ENCODE peak calls at places on chromosome 7, in seven cellular contexts. One of them, this sample, is unnamed.

GRCh38 chr7:55078465-55079372 is 59.9 kb downstream of the EGFR start:
- DNase-seq in Caki2: peak; percentile 90
- DNase-seq in NCI-H2029: no peak
- DNase-seq in HuH-7.5: peak; percentile 89
- DNase-seq in left cardiac atrium: no peak
- DNase-seq in neuronal stem cell: no peak
- DNase-seq in ELR: no peak
- DNase-seq in this sample: peak; percentile 42

GRCh38 chr7:127404282-127405049 is 12.0 kb upstream of the ZNF800 start:
- DNase-seq in Caki2: no peak
- DNase-seq in NCI-H2029: no peak
- DNase-seq in HuH-7.5: no peak
- DNase-seq in left cardiac atrium: no peak
- DNase-seq in neuronal stem cell: no peak
- DNase-seq in ELR: no peak
- DNase-seq in this sample: no peak

GRCh38 chr7:22653981-22654380 is 73.0 kb upstream of the IL6 start:
- DNase-seq in Caki2: no peak
- DNase-seq in NCI-H2029: peak; percentile 25
- DNase-seq in HuH-7.5: no peak
- DNase-seq in left cardiac atrium: no peak
- DNase-seq in neuronal stem cell: no peak
- DNase-seq in ELR: no peak
- DNase-seq in this sample: no peak

GRCh38 chr7:141416691-141417268 is 134.4 kb upstream of the AGK start:
- DNase-seq in Caki2: no peak
- DNase-seq in NCI-H2029: peak; percentile 97
- DNase-seq in HuH-7.5: no peak
- DNase-seq in left cardiac atrium: no peak
- DNase-seq in neuronal stem cell: no peak
- DNase-seq in ELR: no peak
- DNase-seq in this sample: no peak

GRCh38 chr7:99631311-99632109 is 14.8 kb downstream of the ZSCAN25 start:
- DNase-seq in Caki2: peak; percentile 28
- DNase-seq in NCI-H2029: no peak
- DNase-seq in HuH-7.5: peak; percentile 59
- DNase-seq in left cardiac atrium: no peak
- DNase-seq in neuronal stem cell: no peak
- DNase-seq in ELR: peak; percentile 16
- DNase-seq in this sample: peak; percentile 47

GRCh38 chr7:45203947-45204445 is 46.4 kb downstream of the RAMP3 start:
- DNase-seq in Caki2: no peak
- DNase-seq in NCI-H2029: no peak
- DNase-seq in HuH-7.5: no peak
- DNase-seq in left cardiac atrium: no peak
- DNase-seq in neuronal stem cell: no peak
- DNase-seq in ELR: peak; percentile 15
- DNase-seq in this sample: no peak

GRCh38 chr7:120070201-120070600 is 202.8 kb upstream of the KCND2 start:
- DNase-seq in Caki2: no peak
- DNase-seq in NCI-H2029: no peak
- DNase-seq in HuH-7.5: no peak
- DNase-seq in left cardiac atrium: no peak
- DNase-seq in neuronal stem cell: no peak
- DNase-seq in ELR: no peak
- DNase-seq in this sample: no peak

GRCh38 chr7:114243646-114244045 is 171.0 kb upstream of the FOXP2 start:
- DNase-seq in Caki2: peak; percentile 76
- DNase-seq in NCI-H2029: no peak
- DNase-seq in HuH-7.5: no peak
- DNase-seq in left cardiac atrium: no peak
- DNase-seq in neuronal stem cell: no peak
- DNase-seq in ELR: no peak
- DNase-seq in this sample: no peak

GRCh38 chr7:113015038-113015645 is 71.5 kb downstream of the GPR85 start:
- DNase-seq in Caki2: peak; percentile 16
- DNase-seq in NCI-H2029: peak; percentile 3
- DNase-seq in HuH-7.5: peak; percentile 26
- DNase-seq in left cardiac atrium: no peak
- DNase-seq in neuronal stem cell: no peak
- DNase-seq in ELR: peak; percentile 66
- DNase-seq in this sample: no peak

GRCh38 chr7:143391462-143392404 is 10.6 kb downstream of the ZYX start:
- DNase-seq in Caki2: no peak
- DNase-seq in NCI-H2029: no peak
- DNase-seq in HuH-7.5: no peak
- DNase-seq in left cardiac atrium: peak; percentile 83
- DNase-seq in neuronal stem cell: no peak
- DNase-seq in ELR: peak; percentile 56
- DNase-seq in this sample: peak; percentile 80

GRCh38 chr7:129875745-129876411 is 76.9 kb downstream of the UBE2H start:
- DNase-seq in Caki2: no peak
- DNase-seq in NCI-H2029: no peak
- DNase-seq in HuH-7.5: no peak
- DNase-seq in left cardiac atrium: no peak
- DNase-seq in neuronal stem cell: no peak
- DNase-seq in ELR: peak; percentile 66
- DNase-seq in this sample: no peak

GRCh38 chr7:1979591-1980560 is 252.9 kb downstream of the MAD1L1 start:
- DNase-seq in Caki2: no peak
- DNase-seq in NCI-H2029: no peak
- DNase-seq in HuH-7.5: no peak
- DNase-seq in left cardiac atrium: peak; percentile 13
- DNase-seq in neuronal stem cell: no peak
- DNase-seq in ELR: no peak
- DNase-seq in this sample: peak; percentile 21

GRCh38 chr7:82548141-82548688 is 104.6 kb upstream of the CACNA2D1 start:
- DNase-seq in Caki2: no peak
- DNase-seq in NCI-H2029: no peak
- DNase-seq in HuH-7.5: no peak
- DNase-seq in left cardiac atrium: no peak
- DNase-seq in neuronal stem cell: no peak
- DNase-seq in ELR: no peak
- DNase-seq in this sample: no peak

GRCh38 chr7:15977663-15978062 is 291.2 kb upstream of the MEOX2 start:
- DNase-seq in Caki2: no peak
- DNase-seq in NCI-H2029: no peak
- DNase-seq in HuH-7.5: no peak
- DNase-seq in left cardiac atrium: no peak
- DNase-seq in neuronal stem cell: no peak
- DNase-seq in ELR: peak; percentile 83
- DNase-seq in this sample: no peak

GRCh38 chr7:48411619-48412018 is 240.4 kb downstream of the ABCA13 start:
- DNase-seq in Caki2: no peak
- DNase-seq in NCI-H2029: no peak
- DNase-seq in HuH-7.5: no peak
- DNase-seq in left cardiac atrium: no peak
- DNase-seq in neuronal stem cell: no peak
- DNase-seq in ELR: no peak
- DNase-seq in this sample: no peak

GRCh38 chr7:12941512-12941911 is 254.1 kb downstream of the ARL4A start:
- DNase-seq in Caki2: no peak
- DNase-seq in NCI-H2029: no peak
- DNase-seq in HuH-7.5: peak; percentile 21
- DNase-seq in left cardiac atrium: no peak
- DNase-seq in neuronal stem cell: no peak
- DNase-seq in ELR: no peak
- DNase-seq in this sample: no peak

GRCh38 chr7:37000514-37000913 is 276.2 kb upstream of the AOAH start:
- DNase-seq in Caki2: no peak
- DNase-seq in NCI-H2029: no peak
- DNase-seq in HuH-7.5: no peak
- DNase-seq in left cardiac atrium: no peak
- DNase-seq in neuronal stem cell: no peak
- DNase-seq in ELR: no peak
- DNase-seq in this sample: no peak

GRCh38 chr7:115676707-115677106 is 353.9 kb downstream of the TFEC start:
- DNase-seq in Caki2: no peak
- DNase-seq in NCI-H2029: no peak
- DNase-seq in HuH-7.5: no peak
- DNase-seq in left cardiac atrium: no peak
- DNase-seq in neuronal stem cell: no peak
- DNase-seq in ELR: no peak
- DNase-seq in this sample: no peak

GRCh38 chr7:138738551-138739335 is 37.6 kb upstream of the SVOPL start:
- DNase-seq in Caki2: peak; percentile 79
- DNase-seq in NCI-H2029: peak; percentile 77
- DNase-seq in HuH-7.5: peak; percentile 56
- DNase-seq in left cardiac atrium: peak; percentile 84
- DNase-seq in neuronal stem cell: peak; percentile 77
- DNase-seq in ELR: peak; percentile 75
- DNase-seq in this sample: peak; percentile 90

GRCh38 chr7:152733286-152733934 is 26.1 kb upstream of the ACTR3B start:
- DNase-seq in Caki2: peak; percentile 16
- DNase-seq in NCI-H2029: no peak
- DNase-seq in HuH-7.5: no peak
- DNase-seq in left cardiac atrium: no peak
- DNase-seq in neuronal stem cell: no peak
- DNase-seq in ELR: no peak
- DNase-seq in this sample: no peak

GRCh38 chr7:117251687-117252086 is 71.2 kb downstream of the WNT2 start:
- DNase-seq in Caki2: no peak
- DNase-seq in NCI-H2029: no peak
- DNase-seq in HuH-7.5: no peak
- DNase-seq in left cardiac atrium: no peak
- DNase-seq in neuronal stem cell: no peak
- DNase-seq in ELR: peak; percentile 68
- DNase-seq in this sample: no peak

GRCh38 chr7:19405546-19405945 is 260.3 kb upstream of the FERD3L start:
- DNase-seq in Caki2: no peak
- DNase-seq in NCI-H2029: no peak
- DNase-seq in HuH-7.5: no peak
- DNase-seq in left cardiac atrium: no peak
- DNase-seq in neuronal stem cell: no peak
- DNase-seq in ELR: peak; percentile 82
- DNase-seq in this sample: no peak

GRCh38 chr7:151351967-151352366 is 10.4 kb downstream of the NUB1 start:
- DNase-seq in Caki2: no peak
- DNase-seq in NCI-H2029: no peak
- DNase-seq in HuH-7.5: no peak
- DNase-seq in left cardiac atrium: no peak
- DNase-seq in neuronal stem cell: no peak
- DNase-seq in ELR: no peak
- DNase-seq in this sample: no peak

GRCh38 chr7:143936087-143937009 is 1.3 kb downstream of the OR2F2 start:
- DNase-seq in Caki2: no peak
- DNase-seq in NCI-H2029: no peak
- DNase-seq in HuH-7.5: no peak
- DNase-seq in left cardiac atrium: no peak
- DNase-seq in neuronal stem cell: no peak
- DNase-seq in ELR: peak; percentile 1
- DNase-seq in this sample: no peak

This sample was measured in left ventricle myocardium superior.